ENCODE peak calls at places on chromosomes 16 and 17, in ten cellular contexts. C is CD4-positive, CD25-positive, alpha-beta regulatory T cell; S is HCT116; M is psoas muscle; A is adipocyte; Q is Peyer's patch; O is CD8-positive, alpha-beta T cell; G is endodermal cell; F is transverse colon; P is heart right ventricle. V is an unnamed sample.

GRCh38 chr16:57707331-57707730 is 12.7 kb downstream of the DRC7 start:
- DNase-seq in Q (peak; percentile 21), G (no peak), M (no peak), C (no peak), F (no peak), S (no peak), P (no peak), O (no peak), A (no peak), V (peak; percentile 21)

GRCh38 chr16:85328665-85329058 is 216.4 kb upstream of the CIBAR2 start:
- DNase-seq in O (no peak), G (peak; percentile 97), Q (no peak), P (no peak), C (no peak), A (no peak), M (no peak), F (no peak), S (no peak), V (no peak)

GRCh38 chr17:82483836-82484235 is 25.3 kb downstream of the NARF start:
- DNase-seq in O (no peak), G (no peak), M (no peak), P (no peak), S (no peak), C (no peak), A (no peak), F (peak; percentile 75), Q (no peak), V (no peak)

GRCh38 chr16:1647904-1648303 is 30.2 kb upstream of the JPT2 start:
- DNase-seq in O (no peak), A (no peak), F (no peak), M (no peak), G (no peak), S (no peak), P (no peak), Q (no peak), C (no peak), V (no peak)

GRCh38 chr16:71626858-71627213 is 852 bp downstream of the MARVELD3 start:
- DNase-seq in P (no peak), Q (peak; percentile 90), A (no peak), C (no peak), M (no peak), S (peak; percentile 56), O (no peak), F (peak; percentile 91), G (peak; percentile 88), V (no peak)

GRCh38 chr17:2194778-2195417 is 108.7 kb downstream of the SMG6 start:
- DNase-seq in F (no peak), Q (no peak), M (no peak), O (no peak), S (no peak), G (peak; percentile 96), A (no peak), C (no peak), P (no peak), V (no peak)

GRCh38 chr16:57004387-57005250 is 15.3 kb downstream of the NLRC5 start:
- DNase-seq in A (no peak), M (no peak), S (no peak), F (no peak), G (no peak), C (no peak), O (no peak), P (no peak), Q (no peak), V (no peak)

GRCh38 chr17:51059781-51060180 is 60.9 kb downstream of the SPAG9 start:
- DNase-seq in P (no peak), M (no peak), A (no peak), G (no peak), O (no peak), F (no peak), C (no peak), S (no peak), Q (no peak), V (no peak)

GRCh38 chr16:2752850-2753522 is 548 bp downstream of the SRRM2 start:
- DNase-seq in M (peak; percentile 95), S (peak; percentile 58), C (peak; percentile 58), Q (peak; percentile 89), F (peak; percentile 87), P (peak; percentile 88), A (peak; percentile 91), O (no peak), G (no peak), V (peak; percentile 96)

GRCh38 chr16:22977294-22977697 is 163.3 kb downstream of the HS3ST2 start:
- DNase-seq in A (peak; percentile 16), O (no peak), P (no peak), C (no peak), S (peak; percentile 23), G (no peak), Q (no peak), M (no peak), F (no peak), V (no peak)

GRCh38 chr17:2883544-2884203 is 87.4 kb downstream of the RAP1GAP2 start:
- DNase-seq in O (no peak), Q (no peak), G (peak; percentile 86), M (no peak), F (no peak), C (no peak), P (peak; percentile 50), A (no peak), S (no peak), V (no peak)

GRCh38 chr16:1152123-1152638 is 725 bp upstream of the CACNA1H start:
- DNase-seq in P (no peak), A (peak; percentile 18), F (no peak), O (peak; percentile 53), M (no peak), G (peak; percentile 80), C (peak; percentile 49), Q (peak; percentile 54), S (no peak), V (no peak)

GRCh38 chr17:81097943-81098308 is 63.0 kb downstream of the BAIAP2 start:
- DNase-seq in S (peak; percentile 72), O (no peak), G (no peak), F (peak; percentile 39), Q (peak; percentile 61), M (peak; percentile 69), C (no peak), A (peak; percentile 19), P (no peak), V (peak; percentile 84)
- H3K4me1 ChIP-seq in S (peaks cover 61% of the 10 kb centered on the region), O (peaks cover 50% of the 10 kb centered on the region), G (peaks cover 10% of the 10 kb centered on the region), F (peaks cover 44% of the 10 kb centered on the region), Q (peaks cover 26% of the 10 kb centered on the region), M (peaks cover 28% of the 10 kb centered on the region), C (peaks cover 42% of the 10 kb centered on the region), A (peaks cover 44% of the 10 kb centered on the region), P (peaks cover 7% of the 10 kb centered on the region), V (no peaks in the 10 kb centered on the region)

GRCh38 chr17:49225554-49226236 is 4.9 kb downstream of the PHOSPHO1 start:
- DNase-seq in O (no peak), S (no peak), G (peak; percentile 56), Q (no peak), A (no peak), P (no peak), C (no peak), F (no peak), M (no peak), V (no peak)

GRCh38 chr17:49229805-49230600 is 584 bp downstream of the PHOSPHO1 start:
- DNase-seq in O (no peak), F (no peak), P (peak; percentile 26), C (no peak), G (peak; percentile 83), Q (no peak), S (no peak), M (peak; percentile 73), A (no peak), V (no peak)

GRCh38 chr17:49229076-49229804 is 1.3 kb downstream of the PHOSPHO1 start:
- DNase-seq in C (no peak), M (no peak), G (peak; percentile 86), P (no peak), A (no peak), F (no peak), O (no peak), Q (no peak), S (no peak), V (no peak)

GRCh38 chr17:49226771-49227435 is 3.7 kb downstream of the PHOSPHO1 start:
- DNase-seq in O (no peak), F (no peak), M (no peak), A (no peak), Q (no peak), G (no peak), C (no peak), P (no peak), S (no peak), V (no peak)

GRCh38 chr17:49227436-49228261 is 2.9 kb downstream of the PHOSPHO1 start:
- DNase-seq in A (peak; percentile 84), O (peak; percentile 86), S (peak; percentile 66), M (peak; percentile 87), F (peak; percentile 85), C (peak; percentile 59), P (peak; percentile 74), Q (peak; percentile 94), G (peak; percentile 97), V (peak; percentile 84)
- H3K27me3 ChIP-seq in A (peaks cover 56% of the 10 kb centered on the region), O (no peaks in the 10 kb centered on the region), S (no peaks in the 10 kb centered on the region), M (no peaks in the 10 kb centered on the region), F (peaks cover 53% of the 10 kb centered on the region), C (peaks cover 12% of the 10 kb centered on the region), P (no peaks in the 10 kb centered on the region), Q (no peaks in the 10 kb centered on the region), G (peaks cover 59% of the 10 kb centered on the region), V (no peaks in the 10 kb centered on the region)

DNA sequence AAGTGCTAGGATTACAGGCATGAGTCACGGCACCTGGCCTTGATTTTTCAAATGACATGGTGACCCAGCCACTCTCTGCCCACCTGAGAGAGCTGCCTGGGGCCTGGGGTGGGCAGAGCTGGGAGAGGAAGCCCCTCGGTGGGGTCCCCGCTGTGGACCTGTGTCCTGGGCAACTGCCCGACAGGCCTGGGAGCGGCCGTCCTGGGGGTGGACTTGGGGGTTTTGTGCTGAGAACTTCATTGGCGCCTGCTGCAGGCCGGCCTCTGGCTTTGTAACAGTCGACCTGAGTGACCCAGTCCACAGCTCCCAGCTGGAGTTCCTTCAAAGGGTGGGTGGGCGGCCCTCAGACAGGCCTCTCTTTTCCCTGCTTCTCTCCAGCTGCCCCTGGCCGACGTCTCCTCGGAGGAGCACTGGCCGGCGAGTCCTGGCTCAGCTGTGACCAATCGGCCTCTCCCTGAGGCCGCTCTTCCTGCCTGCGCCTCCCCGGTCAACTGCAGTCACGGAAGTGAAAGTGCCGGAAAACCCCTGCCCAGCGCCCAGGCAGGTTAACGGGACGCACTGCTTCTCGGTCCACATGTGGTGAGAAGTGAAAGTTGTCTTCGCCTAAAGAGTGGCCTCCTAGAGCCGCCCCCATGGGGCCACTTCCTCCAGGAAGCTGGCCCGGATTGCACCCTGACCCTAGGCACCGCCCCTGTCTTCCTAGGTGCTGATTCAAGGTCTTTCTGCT is 5.5 kb downstream of the CBFA2T3 start:
- DNase-seq in P (peak; percentile 35), O (no peak), C (no peak), F (peak; percentile 70), G (no peak), Q (peak; percentile 80), A (no peak), M (peak; percentile 46), S (no peak), V (no peak)
- H3K4me1 ChIP-seq in P (peaks cover 8% of the 10 kb centered on the region), O (peaks cover 8% of the 10 kb centered on the region), C (peaks cover 10% of the 10 kb centered on the region), F (peaks cover 5% of the 10 kb centered on the region), G (no peaks in the 10 kb centered on the region), Q (peaks cover 14% of the 10 kb centered on the region), A (no peaks in the 10 kb centered on the region), M (no peaks in the 10 kb centered on the region), S (no peaks in the 10 kb centered on the region), V (no peaks in the 10 kb centered on the region)

DNA sequence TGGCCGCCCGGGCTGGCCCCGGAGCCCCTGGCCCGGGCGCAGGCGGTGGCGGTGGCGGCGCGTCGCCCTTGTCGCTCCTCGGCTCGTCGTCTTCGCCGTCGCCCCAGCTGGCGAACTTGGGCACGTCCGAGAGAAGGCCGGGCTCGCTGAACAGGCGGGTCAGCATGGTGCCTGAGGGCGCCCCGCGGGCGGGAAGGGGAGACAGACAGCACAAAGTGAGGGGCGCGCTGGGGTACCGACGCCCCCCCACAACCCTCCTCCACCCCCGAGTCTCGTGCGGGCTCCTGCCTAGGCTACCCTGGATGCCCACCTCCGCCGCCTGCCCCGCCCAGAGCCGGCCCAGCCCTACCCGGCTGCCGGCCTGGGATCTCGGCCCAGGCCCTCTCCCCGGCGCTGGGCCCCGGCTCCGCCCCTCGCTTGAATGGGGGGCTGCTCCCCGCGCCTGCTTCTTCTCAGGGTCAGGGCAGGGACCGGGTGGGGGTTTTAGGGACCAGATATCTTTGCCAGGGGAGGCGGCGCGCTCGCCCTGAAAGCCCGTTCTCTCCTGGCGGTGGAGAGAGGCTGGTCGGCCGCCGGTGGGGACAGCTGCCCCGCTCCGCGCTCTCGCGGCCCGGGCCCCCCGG is 1.2 kb downstream of the NEUROD2 start:
- DNase-seq in A (no peak), O (no peak), C (no peak), F (no peak), G (peak; percentile 86), P (no peak), M (no peak), Q (no peak), S (no peak), V (no peak)
- H3K27me3 ChIP-seq in A (peaks cover 66% of the 10 kb centered on the region), O (peaks cover 37% of the 10 kb centered on the region), C (peaks cover 30% of the 10 kb centered on the region), F (peaks cover 92% of the 10 kb centered on the region), G (peaks cover 100% of the 10 kb centered on the region), P (peaks cover 42% of the 10 kb centered on the region), M (no peaks in the 10 kb centered on the region), Q (peaks cover 72% of the 10 kb centered on the region), S (peaks cover 15% of the 10 kb centered on the region), V (no peaks in the 10 kb centered on the region)

V was measured in aorta.